ENCODE peak calls at places on chromosomes 7 and 10, in ten cellular contexts. One of them, this sample, is unnamed.

GRCh38 chr7:92987095-92987494 is 130.7 kb downstream of the SAMD9 start:
- DNase-seq in uterus: no peak
- DNase-seq in activated CD8-positive, alpha-beta memory T cell treated with anti-CD3 and anti-CD28 coated beads, Interleukin-2, amount 10 ng/mL, durations not matched to agents 7 days and 5 days: no peak
- DNase-seq in activated CD4-positive, alpha-beta memory T cell treated with anti-CD3 and anti-CD28 coated beads, Interleukin-2, amount 10 ng/mL, durations not matched to agents 7 days and 5 days: no peak
- DNase-seq in HuH-7: no peak
- DNase-seq in T follicular helper cell: no peak
- DNase-seq in smooth muscle cell of the brain vasculature: no peak
- DNase-seq in Caco-2: no peak
- DNase-seq in GM12865: no peak
- DNase-seq in AML-193: no peak
- DNase-seq in this sample: peak

GRCh38 chr10:27547482-27547881 is 43.4 kb downstream of the RAB18 start:
- DNase-seq in uterus: no peak
- DNase-seq in activated CD8-positive, alpha-beta memory T cell treated with anti-CD3 and anti-CD28 coated beads, Interleukin-2, amount 10 ng/mL, durations not matched to agents 7 days and 5 days: no peak
- DNase-seq in activated CD4-positive, alpha-beta memory T cell treated with anti-CD3 and anti-CD28 coated beads, Interleukin-2, amount 10 ng/mL, durations not matched to agents 7 days and 5 days: no peak
- DNase-seq in HuH-7: no peak
- DNase-seq in T follicular helper cell: no peak
- DNase-seq in smooth muscle cell of the brain vasculature: no peak
- DNase-seq in Caco-2: no peak
- DNase-seq in GM12865: no peak
- DNase-seq in AML-193: no peak
- DNase-seq in this sample: no peak

GRCh38 chr10:83612050-83612449 is 527.3 kb upstream of the GHITM start:
- DNase-seq in uterus: no peak
- DNase-seq in activated CD8-positive, alpha-beta memory T cell treated with anti-CD3 and anti-CD28 coated beads, Interleukin-2, amount 10 ng/mL, durations not matched to agents 7 days and 5 days: no peak
- DNase-seq in activated CD4-positive, alpha-beta memory T cell treated with anti-CD3 and anti-CD28 coated beads, Interleukin-2, amount 10 ng/mL, durations not matched to agents 7 days and 5 days: no peak
- DNase-seq in HuH-7: no peak
- DNase-seq in T follicular helper cell: no peak
- DNase-seq in smooth muscle cell of the brain vasculature: no peak
- DNase-seq in Caco-2: no peak
- DNase-seq in GM12865: no peak
- DNase-seq in AML-193: no peak
- DNase-seq in this sample: peak

GRCh38 chr10:1632596-1632995 is 104.7 kb downstream of the ADARB2 start:
- DNase-seq in uterus: no peak
- DNase-seq in activated CD8-positive, alpha-beta memory T cell treated with anti-CD3 and anti-CD28 coated beads, Interleukin-2, amount 10 ng/mL, durations not matched to agents 7 days and 5 days: no peak
- DNase-seq in activated CD4-positive, alpha-beta memory T cell treated with anti-CD3 and anti-CD28 coated beads, Interleukin-2, amount 10 ng/mL, durations not matched to agents 7 days and 5 days: no peak
- DNase-seq in HuH-7: no peak
- DNase-seq in T follicular helper cell: no peak
- DNase-seq in smooth muscle cell of the brain vasculature: no peak
- DNase-seq in Caco-2: no peak
- DNase-seq in GM12865: no peak
- DNase-seq in AML-193: no peak
- DNase-seq in this sample: no peak

GRCh38 chr7:13017325-13017853 is 330.0 kb downstream of the ARL4A start:
- DNase-seq in uterus: no peak
- DNase-seq in activated CD8-positive, alpha-beta memory T cell treated with anti-CD3 and anti-CD28 coated beads, Interleukin-2, amount 10 ng/mL, durations not matched to agents 7 days and 5 days: no peak
- DNase-seq in activated CD4-positive, alpha-beta memory T cell treated with anti-CD3 and anti-CD28 coated beads, Interleukin-2, amount 10 ng/mL, durations not matched to agents 7 days and 5 days: no peak
- DNase-seq in HuH-7: peak
- DNase-seq in T follicular helper cell: no peak
- DNase-seq in smooth muscle cell of the brain vasculature: peak
- DNase-seq in Caco-2: peak
- DNase-seq in GM12865: no peak
- DNase-seq in AML-193: no peak
- DNase-seq in this sample: peak

GRCh38 chr7:27709137-27710075 is 30.6 kb upstream of the TAX1BP1 start:
- DNase-seq in uterus: no peak
- DNase-seq in activated CD8-positive, alpha-beta memory T cell treated with anti-CD3 and anti-CD28 coated beads, Interleukin-2, amount 10 ng/mL, durations not matched to agents 7 days and 5 days: no peak
- DNase-seq in activated CD4-positive, alpha-beta memory T cell treated with anti-CD3 and anti-CD28 coated beads, Interleukin-2, amount 10 ng/mL, durations not matched to agents 7 days and 5 days: no peak
- DNase-seq in HuH-7: no peak
- DNase-seq in T follicular helper cell: no peak
- DNase-seq in smooth muscle cell of the brain vasculature: peak
- DNase-seq in Caco-2: no peak
- DNase-seq in GM12865: no peak
- DNase-seq in AML-193: no peak
- DNase-seq in this sample: peak

GRCh38 chr7:1954366-1955004 is 278.3 kb downstream of the MAD1L1 start:
- DNase-seq in uterus: no peak
- DNase-seq in activated CD8-positive, alpha-beta memory T cell treated with anti-CD3 and anti-CD28 coated beads, Interleukin-2, amount 10 ng/mL, durations not matched to agents 7 days and 5 days: no peak
- DNase-seq in activated CD4-positive, alpha-beta memory T cell treated with anti-CD3 and anti-CD28 coated beads, Interleukin-2, amount 10 ng/mL, durations not matched to agents 7 days and 5 days: no peak
- DNase-seq in HuH-7: no peak
- DNase-seq in T follicular helper cell: no peak
- DNase-seq in smooth muscle cell of the brain vasculature: no peak
- DNase-seq in Caco-2: no peak
- DNase-seq in GM12865: no peak
- DNase-seq in AML-193: no peak
- DNase-seq in this sample: no peak

GRCh38 chr10:8365935-8366911 is 311.7 kb downstream of the GATA3 start:
- DNase-seq in uterus: no peak
- DNase-seq in activated CD8-positive, alpha-beta memory T cell treated with anti-CD3 and anti-CD28 coated beads, Interleukin-2, amount 10 ng/mL, durations not matched to agents 7 days and 5 days: peak
- DNase-seq in activated CD4-positive, alpha-beta memory T cell treated with anti-CD3 and anti-CD28 coated beads, Interleukin-2, amount 10 ng/mL, durations not matched to agents 7 days and 5 days: peak
- DNase-seq in HuH-7: no peak
- DNase-seq in T follicular helper cell: peak
- DNase-seq in smooth muscle cell of the brain vasculature: no peak
- DNase-seq in Caco-2: peak
- DNase-seq in GM12865: peak
- DNase-seq in AML-193: no peak
- DNase-seq in this sample: no peak

GRCh38 chr7:38773430-38773829 is 135.6 kb downstream of the VPS41 start:
- DNase-seq in uterus: no peak
- DNase-seq in activated CD8-positive, alpha-beta memory T cell treated with anti-CD3 and anti-CD28 coated beads, Interleukin-2, amount 10 ng/mL, durations not matched to agents 7 days and 5 days: no peak
- DNase-seq in activated CD4-positive, alpha-beta memory T cell treated with anti-CD3 and anti-CD28 coated beads, Interleukin-2, amount 10 ng/mL, durations not matched to agents 7 days and 5 days: no peak
- DNase-seq in HuH-7: no peak
- DNase-seq in T follicular helper cell: no peak
- DNase-seq in smooth muscle cell of the brain vasculature: no peak
- DNase-seq in Caco-2: no peak
- DNase-seq in GM12865: no peak
- DNase-seq in AML-193: no peak
- DNase-seq in this sample: peak

GRCh38 chr10:19096674-19097073 is 48.1 kb downstream of the MALRD1 start:
- DNase-seq in uterus: no peak
- DNase-seq in activated CD8-positive, alpha-beta memory T cell treated with anti-CD3 and anti-CD28 coated beads, Interleukin-2, amount 10 ng/mL, durations not matched to agents 7 days and 5 days: no peak
- DNase-seq in activated CD4-positive, alpha-beta memory T cell treated with anti-CD3 and anti-CD28 coated beads, Interleukin-2, amount 10 ng/mL, durations not matched to agents 7 days and 5 days: no peak
- DNase-seq in HuH-7: no peak
- DNase-seq in T follicular helper cell: no peak
- DNase-seq in smooth muscle cell of the brain vasculature: no peak
- DNase-seq in Caco-2: no peak
- DNase-seq in GM12865: no peak
- DNase-seq in AML-193: no peak
- DNase-seq in this sample: no peak

GRCh38 chr7:103129702-103130557 is 19.0 kb downstream of the NAPEPLD start:
- DNase-seq in uterus: no peak
- DNase-seq in activated CD8-positive, alpha-beta memory T cell treated with anti-CD3 and anti-CD28 coated beads, Interleukin-2, amount 10 ng/mL, durations not matched to agents 7 days and 5 days: no peak
- DNase-seq in activated CD4-positive, alpha-beta memory T cell treated with anti-CD3 and anti-CD28 coated beads, Interleukin-2, amount 10 ng/mL, durations not matched to agents 7 days and 5 days: no peak
- DNase-seq in HuH-7: no peak
- DNase-seq in T follicular helper cell: no peak
- DNase-seq in smooth muscle cell of the brain vasculature: no peak
- DNase-seq in Caco-2: no peak
- DNase-seq in GM12865: no peak
- DNase-seq in AML-193: no peak
- DNase-seq in this sample: no peak

GRCh38 chr7:40356871-40357676 is 222.3 kb downstream of the SUGCT start:
- DNase-seq in uterus: no peak
- DNase-seq in activated CD8-positive, alpha-beta memory T cell treated with anti-CD3 and anti-CD28 coated beads, Interleukin-2, amount 10 ng/mL, durations not matched to agents 7 days and 5 days: no peak
- DNase-seq in activated CD4-positive, alpha-beta memory T cell treated with anti-CD3 and anti-CD28 coated beads, Interleukin-2, amount 10 ng/mL, durations not matched to agents 7 days and 5 days: no peak
- DNase-seq in HuH-7: no peak
- DNase-seq in T follicular helper cell: no peak
- DNase-seq in smooth muscle cell of the brain vasculature: no peak
- DNase-seq in Caco-2: no peak
- DNase-seq in GM12865: no peak
- DNase-seq in AML-193: no peak
- DNase-seq in this sample: no peak

GRCh38 chr10:88428442-88428841 is 154.7 kb downstream of the RNLS start:
- DNase-seq in uterus: no peak
- DNase-seq in activated CD8-positive, alpha-beta memory T cell treated with anti-CD3 and anti-CD28 coated beads, Interleukin-2, amount 10 ng/mL, durations not matched to agents 7 days and 5 days: no peak
- DNase-seq in activated CD4-positive, alpha-beta memory T cell treated with anti-CD3 and anti-CD28 coated beads, Interleukin-2, amount 10 ng/mL, durations not matched to agents 7 days and 5 days: no peak
- DNase-seq in HuH-7: no peak
- DNase-seq in T follicular helper cell: no peak
- DNase-seq in smooth muscle cell of the brain vasculature: no peak
- DNase-seq in Caco-2: no peak
- DNase-seq in GM12865: no peak
- DNase-seq in AML-193: no peak
- DNase-seq in this sample: peak

GRCh38 chr10:4283841-4284610 is 499.0 kb upstream of the KLF6 start:
- DNase-seq in uterus: peak
- DNase-seq in activated CD8-positive, alpha-beta memory T cell treated with anti-CD3 and anti-CD28 coated beads, Interleukin-2, amount 10 ng/mL, durations not matched to agents 7 days and 5 days: no peak
- DNase-seq in activated CD4-positive, alpha-beta memory T cell treated with anti-CD3 and anti-CD28 coated beads, Interleukin-2, amount 10 ng/mL, durations not matched to agents 7 days and 5 days: no peak
- DNase-seq in HuH-7: no peak
- DNase-seq in T follicular helper cell: no peak
- DNase-seq in smooth muscle cell of the brain vasculature: no peak
- DNase-seq in Caco-2: no peak
- DNase-seq in GM12865: no peak
- DNase-seq in AML-193: no peak
- DNase-seq in this sample: peak

GRCh38 chr7:151871904-151872303 is 5.0 kb downstream of the PRKAG2 start:
- DNase-seq in uterus: no peak
- DNase-seq in activated CD8-positive, alpha-beta memory T cell treated with anti-CD3 and anti-CD28 coated beads, Interleukin-2, amount 10 ng/mL, durations not matched to agents 7 days and 5 days: no peak
- DNase-seq in activated CD4-positive, alpha-beta memory T cell treated with anti-CD3 and anti-CD28 coated beads, Interleukin-2, amount 10 ng/mL, durations not matched to agents 7 days and 5 days: no peak
- DNase-seq in HuH-7: no peak
- DNase-seq in T follicular helper cell: no peak
- DNase-seq in smooth muscle cell of the brain vasculature: no peak
- DNase-seq in Caco-2: no peak
- DNase-seq in GM12865: no peak
- DNase-seq in AML-193: no peak
- DNase-seq in this sample: no peak

GRCh38 chr10:22335204-22335956 is 9.9 kb upstream of the SPAG6 start:
- DNase-seq in uterus: peak
- DNase-seq in activated CD8-positive, alpha-beta memory T cell treated with anti-CD3 and anti-CD28 coated beads, Interleukin-2, amount 10 ng/mL, durations not matched to agents 7 days and 5 days: peak
- DNase-seq in activated CD4-positive, alpha-beta memory T cell treated with anti-CD3 and anti-CD28 coated beads, Interleukin-2, amount 10 ng/mL, durations not matched to agents 7 days and 5 days: peak
- DNase-seq in HuH-7: no peak
- DNase-seq in T follicular helper cell: peak
- DNase-seq in smooth muscle cell of the brain vasculature: no peak
- DNase-seq in Caco-2: no peak
- DNase-seq in GM12865: peak
- DNase-seq in AML-193: no peak
- DNase-seq in this sample: no peak

GRCh38 chr10:132516771-132517725 is 20.5 kb upstream of the INPP5A start:
- DNase-seq in uterus: peak
- DNase-seq in activated CD8-positive, alpha-beta memory T cell treated with anti-CD3 and anti-CD28 coated beads, Interleukin-2, amount 10 ng/mL, durations not matched to agents 7 days and 5 days: no peak
- DNase-seq in activated CD4-positive, alpha-beta memory T cell treated with anti-CD3 and anti-CD28 coated beads, Interleukin-2, amount 10 ng/mL, durations not matched to agents 7 days and 5 days: no peak
- DNase-seq in HuH-7: peak
- DNase-seq in T follicular helper cell: no peak
- DNase-seq in smooth muscle cell of the brain vasculature: peak
- DNase-seq in Caco-2: peak
- DNase-seq in GM12865: no peak
- DNase-seq in AML-193: no peak
- DNase-seq in this sample: peak

GRCh38 chr7:85055906-85056305 is 130.9 kb downstream of the SEMA3D start:
- DNase-seq in uterus: no peak
- DNase-seq in activated CD8-positive, alpha-beta memory T cell treated with anti-CD3 and anti-CD28 coated beads, Interleukin-2, amount 10 ng/mL, durations not matched to agents 7 days and 5 days: no peak
- DNase-seq in activated CD4-positive, alpha-beta memory T cell treated with anti-CD3 and anti-CD28 coated beads, Interleukin-2, amount 10 ng/mL, durations not matched to agents 7 days and 5 days: no peak
- DNase-seq in HuH-7: no peak
- DNase-seq in T follicular helper cell: no peak
- DNase-seq in smooth muscle cell of the brain vasculature: no peak
- DNase-seq in Caco-2: no peak
- DNase-seq in GM12865: no peak
- DNase-seq in AML-193: no peak
- DNase-seq in this sample: no peak

GRCh38 chr7:473870-474604 is 45.6 kb downstream of the PDGFA start:
- DNase-seq in uterus: no peak
- DNase-seq in activated CD8-positive, alpha-beta memory T cell treated with anti-CD3 and anti-CD28 coated beads, Interleukin-2, amount 10 ng/mL, durations not matched to agents 7 days and 5 days: no peak
- DNase-seq in activated CD4-positive, alpha-beta memory T cell treated with anti-CD3 and anti-CD28 coated beads, Interleukin-2, amount 10 ng/mL, durations not matched to agents 7 days and 5 days: no peak
- DNase-seq in HuH-7: no peak
- DNase-seq in T follicular helper cell: no peak
- DNase-seq in smooth muscle cell of the brain vasculature: no peak
- DNase-seq in Caco-2: peak
- DNase-seq in GM12865: no peak
- DNase-seq in AML-193: no peak
- DNase-seq in this sample: no peak